ENCODE peak calls at places on chromosomes 4 and X, in five cellular contexts. One of them, this sample, is unnamed.

GRCh38 chr4:27366424-27366823 is 505.8 kb downstream of the STIM2 start:
- DNase-seq in NCI-H345: no peak
- DNase-seq in transverse colon: no peak
- DNase-seq in A549: no peak
- DNase-seq in A673: no peak
- DNase-seq in this sample: no peak

GRCh38 chr4:3025881-3026280 is 48.5 kb downstream of the HTT-AS start:
- DNase-seq in transverse colon: no peak
- DNase-seq in A673: no peak
- DNase-seq in A549: no peak
- DNase-seq in NCI-H345: no peak
- DNase-seq in this sample: no peak

GRCh38 chrX:134551365-134552095 is 91.6 kb downstream of the HPRT1 start:
- DNase-seq in A549: no peak
- DNase-seq in NCI-H345: no peak
- DNase-seq in transverse colon: no peak
- DNase-seq in A673: peak
- DNase-seq in this sample: no peak

GRCh38 chrX:41419082-41419481 is 28.1 kb upstream of the NYX start:
- DNase-seq in transverse colon: no peak
- DNase-seq in NCI-H345: no peak
- DNase-seq in A673: no peak
- DNase-seq in A549: no peak
- DNase-seq in this sample: no peak

GRCh38 chrX:115582871-115583729 is 22.1 kb downstream of the PLS3 start:
- DNase-seq in transverse colon: no peak
- DNase-seq in NCI-H345: no peak
- DNase-seq in A549: no peak
- DNase-seq in A673: peak
- DNase-seq in this sample: no peak

GRCh38 chr4:24235609-24236008 is 345.8 kb upstream of the PPARGC1A start:
- DNase-seq in A673: no peak
- DNase-seq in transverse colon: no peak
- DNase-seq in A549: no peak
- DNase-seq in NCI-H345: no peak
- DNase-seq in this sample: no peak

GRCh38 chrX:1455948-1456280 is 3.2 kb upstream of the ASMTL start:
- DNase-seq in transverse colon: no peak
- DNase-seq in A673: no peak
- DNase-seq in A549: no peak
- DNase-seq in NCI-H345: no peak
- DNase-seq in this sample: no peak

GRCh38 chrX:46967547-46967946 is 55.3 kb downstream of the JADE3 start:
- DNase-seq in A673: no peak
- DNase-seq in NCI-H345: no peak
- DNase-seq in transverse colon: no peak
- DNase-seq in A549: no peak
- DNase-seq in this sample: no peak

GRCh38 chr4:24598025-24598424 is 13.7 kb upstream of the DHX15 start:
- DNase-seq in NCI-H345: no peak
- DNase-seq in A549: peak
- DNase-seq in transverse colon: peak
- DNase-seq in A673: no peak
- DNase-seq in this sample: no peak

GRCh38 chrX:111164728-111165127 is 68.7 kb downstream of the PAK3 start:
- DNase-seq in NCI-H345: no peak
- DNase-seq in A673: peak
- DNase-seq in transverse colon: no peak
- DNase-seq in A549: no peak
- DNase-seq in this sample: no peak

GRCh38 chr4:39464886-39465501 is 6.1 kb downstream of the LIAS start:
- DNase-seq in NCI-H345: no peak
- DNase-seq in A673: peak
- DNase-seq in A549: peak
- DNase-seq in transverse colon: no peak
- DNase-seq in this sample: no peak

GRCh38 chrX:24837966-24838365 is 144.2 kb downstream of the POLA1 start:
- DNase-seq in NCI-H345: no peak
- DNase-seq in A549: no peak
- DNase-seq in transverse colon: no peak
- DNase-seq in A673: no peak
- DNase-seq in this sample: no peak

GRCh38 chr4:73669410-73670183 is 49.4 kb upstream of the RASSF6 start:
- DNase-seq in transverse colon: no peak
- DNase-seq in A549: no peak
- DNase-seq in NCI-H345: no peak
- DNase-seq in A673: peak
- DNase-seq in this sample: no peak

GRCh38 chr4:38050560-38051350 is 90.6 kb downstream of the PTTG2 start:
- DNase-seq in A673: no peak
- DNase-seq in transverse colon: no peak
- DNase-seq in A549: no peak
- DNase-seq in NCI-H345: no peak
- DNase-seq in this sample: no peak

GRCh38 chr4:55123791-55124190 is 1.6 kb downstream of the KDR start:
- DNase-seq in transverse colon: no peak
- DNase-seq in NCI-H345: no peak
- DNase-seq in A673: no peak
- DNase-seq in A549: no peak
- DNase-seq in this sample: no peak

GRCh38 chr4:15186826-15187225 is 184.5 kb downstream of the CPEB2 start:
- DNase-seq in NCI-H345: no peak
- DNase-seq in transverse colon: no peak
- DNase-seq in A549: no peak
- DNase-seq in A673: no peak
- DNase-seq in this sample: no peak

GRCh38 chrX:1582686-1583437 is 8.5 kb upstream of the AKAP17A start:
- DNase-seq in transverse colon: no peak
- DNase-seq in NCI-H345: peak
- DNase-seq in A673: peak
- DNase-seq in A549: peak
- DNase-seq in this sample: no peak

GRCh38 chrX:124393238-124393637 is 46.9 kb downstream of the SH2D1A start:
- DNase-seq in A673: no peak
- DNase-seq in A549: no peak
- DNase-seq in NCI-H345: no peak
- DNase-seq in transverse colon: no peak
- DNase-seq in this sample: no peak

GRCh38 chr4:120723986-120724385 is 198.5 kb downstream of the PRDM5 start:
- DNase-seq in transverse colon: no peak
- DNase-seq in A673: peak
- DNase-seq in NCI-H345: no peak
- DNase-seq in A549: no peak
- DNase-seq in this sample: no peak

GRCh38 chr4:11483076-11483475 is 54.4 kb upstream of the HS3ST1 start:
- DNase-seq in A549: no peak
- DNase-seq in transverse colon: no peak
- DNase-seq in NCI-H345: no peak
- DNase-seq in A673: no peak
- DNase-seq in this sample: no peak

GRCh38 chr4:108166038-108166437 is 2.7 kb downstream of the LEF1 start:
- DNase-seq in A673: no peak
- DNase-seq in transverse colon: no peak
- DNase-seq in NCI-H345: no peak
- DNase-seq in A549: no peak
- DNase-seq in this sample: no peak

GRCh38 chrX:15843960-15844359 is 10.7 kb downstream of the AP1S2 start:
- DNase-seq in NCI-H345: no peak
- DNase-seq in A673: no peak
- DNase-seq in transverse colon: no peak
- DNase-seq in A549: no peak
- DNase-seq in this sample: no peak

GRCh38 chr4:124710911-124711310 is 1.6 kb downstream of the ANKRD50 start:
- DNase-seq in transverse colon: no peak
- DNase-seq in A549: no peak
- DNase-seq in NCI-H345: peak
- DNase-seq in A673: no peak
- DNase-seq in this sample: no peak

GRCh38 chr4:128831526-128832252 is 22.2 kb downstream of the JADE1 start:
- DNase-seq in A673: peak
- DNase-seq in NCI-H345: peak
- DNase-seq in transverse colon: no peak
- DNase-seq in A549: no peak
- DNase-seq in this sample: peak

GRCh38 chr4:54657556-54658313 is at the start of gene KIT:
- DNase-seq in NCI-H345: peak
- DNase-seq in A673: peak
- DNase-seq in transverse colon: peak
- DNase-seq in A549: no peak
- DNase-seq in this sample: peak

GRCh38 chrX:18151661-18152060 is 69.0 kb downstream of the BEND2 start:
- DNase-seq in NCI-H345: no peak
- DNase-seq in A673: no peak
- DNase-seq in A549: no peak
- DNase-seq in transverse colon: no peak
- DNase-seq in this sample: peak

GRCh38 chrX:70446380-70447350 is 2.0 kb downstream of the DLG3 start:
- DNase-seq in A673: no peak
- DNase-seq in transverse colon: no peak
- DNase-seq in A549: no peak
- DNase-seq in NCI-H345: no peak
- DNase-seq in this sample: no peak

GRCh38 chrX:68807818-68808217 is 21.0 kb upstream of the EFNB1 start:
- DNase-seq in transverse colon: no peak
- DNase-seq in A673: peak
- DNase-seq in NCI-H345: no peak
- DNase-seq in A549: peak
- DNase-seq in this sample: no peak

GRCh38 chrX:39507034-39507433 is 590.7 kb downstream of the BCOR start:
- DNase-seq in A549: no peak
- DNase-seq in transverse colon: no peak
- DNase-seq in A673: no peak
- DNase-seq in NCI-H345: no peak
- DNase-seq in this sample: no peak

GRCh38 chrX:17597836-17598434 is 139.4 kb upstream of the SCML1 start:
- DNase-seq in NCI-H345: peak
- DNase-seq in A673: peak
- DNase-seq in A549: no peak
- DNase-seq in transverse colon: peak
- DNase-seq in this sample: no peak

GRCh38 chr4:174173360-174173759 is 110.1 kb downstream of the FBXO8 start:
- DNase-seq in transverse colon: no peak
- DNase-seq in A549: no peak
- DNase-seq in NCI-H345: no peak
- DNase-seq in A673: no peak
- DNase-seq in this sample: no peak

GRCh38 chr4:104302731-104303130 is 192.0 kb downstream of the CXXC4 start:
- DNase-seq in A549: no peak
- DNase-seq in A673: no peak
- DNase-seq in NCI-H345: no peak
- DNase-seq in transverse colon: no peak
- DNase-seq in this sample: no peak

GRCh38 chr4:68905598-68906237 is 45.9 kb downstream of the UGT2A3 start:
- DNase-seq in transverse colon: no peak
- DNase-seq in A549: no peak
- DNase-seq in A673: no peak
- DNase-seq in NCI-H345: peak
- DNase-seq in this sample: peak

GRCh38 chr4:27524224-27524623 is 663.6 kb downstream of the STIM2 start:
- DNase-seq in A673: no peak
- DNase-seq in A549: no peak
- DNase-seq in NCI-H345: no peak
- DNase-seq in transverse colon: no peak
- DNase-seq in this sample: no peak

GRCh38 chr4:71126719-71127118 is 133.3 kb downstream of the DCK start:
- DNase-seq in NCI-H345: no peak
- DNase-seq in A549: peak
- DNase-seq in transverse colon: peak
- DNase-seq in A673: no peak
- DNase-seq in this sample: no peak

GRCh38 chr4:189232274-189232673 is 708.4 kb upstream of the FRG1 start:
- DNase-seq in A549: no peak
- DNase-seq in transverse colon: no peak
- DNase-seq in NCI-H345: no peak
- DNase-seq in A673: no peak
- DNase-seq in this sample: no peak